ENCODE peak calls at places on chromosomes 6 and 20, in four cellular contexts. U is SW480, I is astrocyte of the spinal cord, Y is spleen. M is an unnamed sample.

GRCh38 chr6:159170333-159170672 is 1.1 kb downstream of the FNDC1 start:
- DNase-seq in U (no peak), I (peak; percentile 55), Y (no peak), M (no peak)

GRCh38 chr6:36436466-36436865 is 6.2 kb downstream of the PXT1 start:
- DNase-seq in U (no peak), I (peak; percentile 43), Y (no peak), M (no peak)

GRCh38 chr20:58542411-58543095 is 27.4 kb upstream of the APCDD1L start:
- DNase-seq in U (peak; percentile 79), I (no peak), Y (no peak), M (no peak)

GRCh38 chr20:54123587-54124180 is 50.1 kb downstream of the CYP24A1 start:
- DNase-seq in U (peak; percentile 100), I (peak; percentile 96), Y (no peak), M (peak; percentile 89)

GRCh38 chr20:22630698-22631097 is 46.3 kb upstream of the FOXA2 start:
- DNase-seq in U (no peak), I (no peak), Y (no peak), M (no peak)

GRCh38 chr6:145929037-145929633 is 35.0 kb downstream of the SHPRH start:
- DNase-seq in U (peak; percentile 14), I (peak; percentile 67), Y (no peak), M (no peak)

GRCh38 chr20:43831496-43832065 is 83.1 kb upstream of the TOX2 start:
- DNase-seq in U (no peak), I (no peak), Y (no peak), M (no peak)

GRCh38 chr6:147176795-147177194 is 27.4 kb upstream of the STXBP5 start:
- DNase-seq in U (no peak), I (no peak), Y (no peak), M (no peak)

GRCh38 chr6:138535728-138536454 is 36.6 kb upstream of the NHSL1 start:
- DNase-seq in U (no peak), I (no peak), Y (no peak), M (no peak)

GRCh38 chr6:30102701-30103629 is 9.9 kb downstream of the TRIM31 start:
- DNase-seq in U (peak; percentile 79), I (peak; percentile 87), Y (peak; percentile 91), M (peak; percentile 90)

GRCh38 chr6:12113190-12113578 is 101.1 kb downstream of the HIVEP1 start:
- DNase-seq in U (no peak), I (peak; percentile 90), Y (no peak), M (no peak)

GRCh38 chr6:53573299-53573698 is 28.4 kb upstream of the GCLC start:
- DNase-seq in U (no peak), I (no peak), Y (no peak), M (no peak)

GRCh38 chr6:3904518-3904917 is 55.3 kb downstream of the FAM50B start:
- DNase-seq in U (no peak), I (no peak), Y (no peak), M (no peak)

GRCh38 chr6:4603291-4603690 is 172.9 kb upstream of the CDYL start:
- DNase-seq in U (peak; percentile 57), I (peak; percentile 80), Y (no peak), M (peak; percentile 70)

GRCh38 chr20:12175538-12175937 is 257.8 kb downstream of the BTBD3 start:
- DNase-seq in U (no peak), I (no peak), Y (no peak), M (no peak)

GRCh38 chr6:160124007-160124406 is 2.4 kb downstream of the SLC22A1 start:
- DNase-seq in U (no peak), I (no peak), Y (peak; percentile 19), M (no peak)

GRCh38 chr6:35082046-35082732 is 59.0 kb downstream of the TCP11 start:
- DNase-seq in U (no peak), I (no peak), Y (peak; percentile 46), M (no peak)

GRCh38 chr6:87277123-87277522 is 45.3 kb upstream of the SMIM8 start:
- DNase-seq in U (peak; percentile 44), I (no peak), Y (no peak), M (no peak)

GRCh38 chr6:125812394-125813231 is 21.9 kb downstream of the NCOA7 start:
- DNase-seq in U (no peak), I (peak; percentile 96), Y (no peak), M (no peak)

GRCh38 chr20:58992911-58993310 is 11.9 kb downstream of the NELFCD start:
- DNase-seq in U (no peak), I (no peak), Y (peak; percentile 38), M (no peak)

GRCh38 chr20:7272512-7272911 is 505.0 kb downstream of the BMP2 start:
- DNase-seq in U (no peak), I (peak; percentile 21), Y (no peak), M (no peak)

GRCh38 chr6:12720310-12720709 is 3.7 kb downstream of the PHACTR1 start:
- DNase-seq in U (no peak), I (no peak), Y (no peak), M (no peak)

GRCh38 chr6:44006123-44006871 is 121.0 kb downstream of the MRPL14 start:
- DNase-seq in U (no peak), I (peak; percentile 50), Y (peak; percentile 41), M (peak; percentile 58)

GRCh38 chr6:15249371-15250019 is 3.6 kb downstream of the JARID2 start:
- DNase-seq in U (no peak), I (no peak), Y (peak; percentile 40), M (no peak)

GRCh38 chr6:143279385-143279784 is 171.1 kb downstream of the ADAT2 start:
- DNase-seq in U (peak; percentile 8), I (peak; percentile 36), Y (no peak), M (no peak)

GRCh38 chr6:26476893-26477292 is 19.1 kb downstream of the BTN2A1 start:
- DNase-seq in U (no peak), I (no peak), Y (no peak), M (no peak)

GRCh38 chr20:63738687-63739128 is 868 bp upstream of the SLC2A4RG start:
- DNase-seq in U (peak; percentile 68), I (peak; percentile 28), Y (peak; percentile 92), M (peak; percentile 93)

GRCh38 chr6:38813451-38813850 is 98.3 kb downstream of the DNAH8 start:
- DNase-seq in U (no peak), I (no peak), Y (no peak), M (no peak)

GRCh38 chr20:50152394-50153152 is 950 bp downstream of the PEDS1 start:
- DNase-seq in U (peak; percentile 57), I (no peak), Y (no peak), M (no peak)

GRCh38 chr6:12844284-12845223 is 128.0 kb downstream of the PHACTR1 start:
- DNase-seq in U (peak; percentile 26), I (peak; percentile 16), Y (no peak), M (no peak)

GRCh38 chr6:89059227-89059626 is 21.3 kb upstream of the PNRC1 start:
- DNase-seq in U (no peak), I (no peak), Y (no peak), M (no peak)

GRCh38 chr6:146578054-146578453 is 20.7 kb upstream of the ADGB start:
- DNase-seq in U (no peak), I (peak; percentile 38), Y (no peak), M (no peak)

GRCh38 chr6:5506575-5506974 is 245.3 kb downstream of the FARS2 start:
- DNase-seq in U (no peak), I (no peak), Y (no peak), M (no peak)

M was measured in kidney.